ENCODE peak calls at places on chromosomes 5 and 9, in four cellular contexts. One of them, this sample, is unnamed.

GRCh38 chr5:139105621-139106071 is 92.5 kb downstream of the SIL1 start:
- DNase-seq in WTC11: peak; percentile 28
- DNase-seq in HEK293T: no peak
- DNase-seq in K562: no peak
- DNase-seq in this sample: no peak

GRCh38 chr9:111108946-111109345 is 70.7 kb upstream of the LPAR1 start:
- DNase-seq in WTC11: no peak
- DNase-seq in HEK293T: no peak
- DNase-seq in K562: no peak
- DNase-seq in this sample: no peak

GRCh38 chr9:33860200-33860871 is 43.4 kb downstream of the UBE2R2 start:
- DNase-seq in WTC11: no peak
- DNase-seq in HEK293T: peak; percentile 16
- DNase-seq in K562: no peak
- DNase-seq in this sample: no peak

GRCh38 chr5:107915413-107915812 is 244.7 kb upstream of the EFNA5 start:
- DNase-seq in WTC11: no peak
- DNase-seq in HEK293T: no peak
- DNase-seq in K562: no peak
- DNase-seq in this sample: no peak

GRCh38 chr9:116998305-116998704 is 311.2 kb downstream of the TRIM32 start:
- DNase-seq in WTC11: peak; percentile 37
- DNase-seq in HEK293T: no peak
- DNase-seq in K562: no peak
- DNase-seq in this sample: no peak

GRCh38 chr5:119358901-119359603 is 3.2 kb downstream of the TNFAIP8 start:
- DNase-seq in WTC11: no peak
- DNase-seq in HEK293T: no peak
- DNase-seq in K562: peak; percentile 24
- DNase-seq in this sample: no peak

GRCh38 chr9:15430920-15431844 is 8.5 kb downstream of the SNAPC3 start:
- DNase-seq in WTC11: no peak
- DNase-seq in HEK293T: no peak
- DNase-seq in K562: no peak
- DNase-seq in this sample: no peak

GRCh38 chr9:71032779-71033178 is 88.6 kb downstream of the TRPM3 start:
- DNase-seq in WTC11: no peak
- DNase-seq in HEK293T: no peak
- DNase-seq in K562: no peak
- DNase-seq in this sample: no peak

GRCh38 chr5:77366717-77367500 is 125.2 kb downstream of the WDR41 start:
- DNase-seq in WTC11: peak; percentile 26
- DNase-seq in HEK293T: no peak
- DNase-seq in K562: no peak
- DNase-seq in this sample: peak; percentile 9

GRCh38 chr5:58502032-58502431 is 10.8 kb downstream of the GAPT start:
- DNase-seq in WTC11: no peak
- DNase-seq in HEK293T: no peak
- DNase-seq in K562: no peak
- DNase-seq in this sample: no peak

GRCh38 chr5:177233206-177233605 is 70.3 kb downstream of the RAB24 start:
- DNase-seq in WTC11: no peak
- DNase-seq in HEK293T: no peak
- DNase-seq in K562: no peak
- DNase-seq in this sample: no peak

GRCh38 chr9:133514475-133515239 is 10.1 kb downstream of the MYMK start:
- DNase-seq in WTC11: no peak
- DNase-seq in HEK293T: no peak
- DNase-seq in K562: no peak
- DNase-seq in this sample: no peak

GRCh38 chr9:34085581-34086500 is 37.2 kb upstream of the UBAP2 start:
- DNase-seq in WTC11: no peak
- DNase-seq in HEK293T: no peak
- DNase-seq in K562: no peak
- DNase-seq in this sample: no peak

GRCh38 chr9:107188376-107188775 is 94.7 kb upstream of the RAD23B start:
- DNase-seq in WTC11: no peak
- DNase-seq in HEK293T: no peak
- DNase-seq in K562: no peak
- DNase-seq in this sample: no peak

GRCh38 chr9:137217276-137218211 is 4.5 kb downstream of the RNF208 start:
- DNase-seq in WTC11: peak; percentile 88
- DNase-seq in HEK293T: peak; percentile 55
- DNase-seq in K562: peak; percentile 84
- DNase-seq in this sample: peak; percentile 66

GRCh38 chr5:135065306-135066265 is 31.6 kb upstream of the PITX1 start:
- DNase-seq in WTC11: no peak
- DNase-seq in HEK293T: no peak
- DNase-seq in K562: no peak
- DNase-seq in this sample: no peak

GRCh38 chr9:129178983-129179382 is 922 bp upstream of the IER5L start:
- DNase-seq in WTC11: peak; percentile 95
- DNase-seq in HEK293T: no peak
- DNase-seq in K562: peak; percentile 26
- DNase-seq in this sample: no peak

GRCh38 chr9:136489731-136490130 is 6.9 kb upstream of the SEC16A start:
- DNase-seq in WTC11: no peak
- DNase-seq in HEK293T: no peak
- DNase-seq in K562: no peak
- DNase-seq in this sample: no peak

GRCh38 chr5:160315968-160316367 is 3.6 kb upstream of the CCNJL start:
- DNase-seq in WTC11: no peak
- DNase-seq in HEK293T: no peak
- DNase-seq in K562: no peak
- DNase-seq in this sample: peak; percentile 85

GRCh38 chr5:103962023-103962422 is 399.4 kb upstream of the NUDT12 start:
- DNase-seq in WTC11: no peak
- DNase-seq in HEK293T: no peak
- DNase-seq in K562: no peak
- DNase-seq in this sample: peak; percentile 3

GRCh38 chr9:16825364-16825763 is 45.1 kb downstream of the BNC2 start:
- DNase-seq in WTC11: no peak
- DNase-seq in HEK293T: no peak
- DNase-seq in K562: no peak
- DNase-seq in this sample: no peak

GRCh38 chr9:92669527-92669889 is 423 bp downstream of the IPPK start:
- DNase-seq in WTC11: peak; percentile 27
- DNase-seq in HEK293T: peak; percentile 40
- DNase-seq in K562: peak; percentile 56
- DNase-seq in this sample: no peak

GRCh38 chr9:114759512-114759911 is 46.3 kb downstream of the TNFSF15 start:
- DNase-seq in WTC11: no peak
- DNase-seq in HEK293T: no peak
- DNase-seq in K562: no peak
- DNase-seq in this sample: no peak

GRCh38 chr5:109863752-109864151 is 174.0 kb downstream of the MAN2A1 start:
- DNase-seq in WTC11: no peak
- DNase-seq in HEK293T: no peak
- DNase-seq in K562: no peak
- DNase-seq in this sample: no peak

GRCh38 chr5:91224459-91224858 is 158.7 kb downstream of the ARRDC3 start:
- DNase-seq in WTC11: no peak
- DNase-seq in HEK293T: no peak
- DNase-seq in K562: no peak
- DNase-seq in this sample: no peak

GRCh38 chr5:67731886-67732285 is 483.7 kb upstream of the PIK3R1 start:
- DNase-seq in WTC11: no peak
- DNase-seq in HEK293T: no peak
- DNase-seq in K562: no peak
- DNase-seq in this sample: no peak

GRCh38 chr9:17484906-17485305 is 94.0 kb upstream of the SH3GL2 start:
- DNase-seq in WTC11: no peak
- DNase-seq in HEK293T: no peak
- DNase-seq in K562: no peak
- DNase-seq in this sample: no peak

GRCh38 chr5:175347027-175347426 is 97.0 kb downstream of the DRD1 start:
- DNase-seq in WTC11: no peak
- DNase-seq in HEK293T: no peak
- DNase-seq in K562: no peak
- DNase-seq in this sample: no peak

GRCh38 chr5:71932649-71933338 is 174.5 kb upstream of the MAP1B start:
- DNase-seq in WTC11: peak; percentile 50
- DNase-seq in HEK293T: no peak
- DNase-seq in K562: peak; percentile 23
- DNase-seq in this sample: peak; percentile 76

GRCh38 chr9:123339666-123340414 is 16.2 kb upstream of the CRB2 start:
- DNase-seq in WTC11: no peak
- DNase-seq in HEK293T: no peak
- DNase-seq in K562: no peak
- DNase-seq in this sample: no peak

GRCh38 chr9:126470251-126470993 is 143.3 kb upstream of the LMX1B start:
- DNase-seq in WTC11: no peak
- DNase-seq in HEK293T: no peak
- DNase-seq in K562: no peak
- DNase-seq in this sample: no peak

GRCh38 chr5:34043099-34043876 is at the start of gene C1QTNF3:
- DNase-seq in WTC11: no peak
- DNase-seq in HEK293T: no peak
- DNase-seq in K562: no peak
- DNase-seq in this sample: no peak

GRCh38 chr9:115494958-115495690 is 377.2 kb upstream of the TNC start:
- DNase-seq in WTC11: no peak
- DNase-seq in HEK293T: no peak
- DNase-seq in K562: no peak
- DNase-seq in this sample: peak; percentile 85

GRCh38 chr9:34663296-34663590 is 786 bp upstream of the CCL27 start:
- DNase-seq in WTC11: no peak
- DNase-seq in HEK293T: no peak
- DNase-seq in K562: no peak
- DNase-seq in this sample: no peak

GRCh38 chr5:128082551-128083032 is 974 bp upstream of the SLC12A2 start:
- DNase-seq in WTC11: no peak
- DNase-seq in HEK293T: no peak
- DNase-seq in K562: no peak
- DNase-seq in this sample: no peak

GRCh38 chr5:102498271-102499034 is at the start of gene SLCO6A1:
- DNase-seq in WTC11: peak; percentile 22
- DNase-seq in HEK293T: no peak
- DNase-seq in K562: peak; percentile 5
- DNase-seq in this sample: no peak

DNA sequence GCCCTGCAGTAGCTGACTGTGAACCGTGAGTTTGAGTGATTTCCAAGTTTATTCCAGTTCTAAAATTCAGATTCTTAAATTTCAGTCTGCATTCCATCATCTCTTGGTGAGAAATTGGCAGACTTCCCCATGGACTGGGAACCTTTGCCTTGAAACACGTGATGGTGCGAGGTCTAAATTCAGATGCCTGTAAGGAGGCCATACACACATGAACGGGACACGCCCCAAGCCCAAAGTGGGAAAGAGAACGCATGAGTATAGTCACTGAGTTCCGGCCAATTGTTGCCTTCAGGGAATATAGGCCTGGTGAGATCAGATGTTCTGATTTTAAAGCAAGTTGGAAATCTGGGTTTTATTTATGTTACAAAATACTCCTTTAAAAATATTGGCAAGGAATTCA is 1084.4 kb upstream of the WWC1 start:
- DNase-seq in WTC11: no peak
- DNase-seq in HEK293T: no peak
- DNase-seq in K562: no peak
- DNase-seq in this sample: no peak
- TF ChIP-seq ELF4 in WTC11: no peak
- TF ChIP-seq ELF4 in HEK293T: no peak
- TF ChIP-seq ELF4 in K562: no peak
- TF ChIP-seq ELF4 in this sample: no peak

GRCh38 chr5:73913971-73914370 is 288.0 kb downstream of the ARHGEF28 start:
- DNase-seq in WTC11: no peak
- DNase-seq in HEK293T: no peak
- DNase-seq in K562: no peak
- DNase-seq in this sample: no peak

GRCh38 chr5:73912755-73913365 is 286.9 kb downstream of the ARHGEF28 start:
- DNase-seq in WTC11: no peak
- DNase-seq in HEK293T: no peak
- DNase-seq in K562: no peak
- DNase-seq in this sample: no peak

GRCh38 chr5:73918791-73919221 is 292.8 kb downstream of the ARHGEF28 start:
- DNase-seq in WTC11: no peak
- DNase-seq in HEK293T: no peak
- DNase-seq in K562: no peak
- DNase-seq in this sample: no peak

GRCh38 chr5:73921746-73922145 is 295.8 kb downstream of the ARHGEF28 start:
- DNase-seq in WTC11: no peak
- DNase-seq in HEK293T: no peak
- DNase-seq in K562: no peak
- DNase-seq in this sample: no peak

GRCh38 chr5:73917433-73917832 is 291.4 kb downstream of the ARHGEF28 start:
- DNase-seq in WTC11: no peak
- DNase-seq in HEK293T: no peak
- DNase-seq in K562: no peak
- DNase-seq in this sample: no peak
- TF ChIP-seq ELF4 in WTC11: no peak
- TF ChIP-seq ELF4 in HEK293T: no peak
- TF ChIP-seq ELF4 in K562: no peak
- TF ChIP-seq ELF4 in this sample: no peak

GRCh38 chr5:151037561-151038291 is 17.3 kb downstream of the GPX3 start:
- DNase-seq in WTC11: no peak
- DNase-seq in HEK293T: no peak
- DNase-seq in K562: no peak
- DNase-seq in this sample: peak; percentile 31
- TF ChIP-seq ELF4 in WTC11: no peak
- TF ChIP-seq ELF4 in HEK293T: no peak
- TF ChIP-seq ELF4 in K562: no peak
- TF ChIP-seq ELF4 in this sample: no peak

GRCh38 chr5:141567513-141568117 is 51.2 kb downstream of the DIAPH1 start:
- DNase-seq in WTC11: no peak
- DNase-seq in HEK293T: peak; percentile 15
- DNase-seq in K562: peak; percentile 25
- DNase-seq in this sample: no peak
- TF ChIP-seq ELF4 in WTC11: no peak
- TF ChIP-seq ELF4 in HEK293T: no peak
- TF ChIP-seq ELF4 in K562: no peak
- TF ChIP-seq ELF4 in this sample: no peak

This sample was measured in HepG2.